ENCODE peak calls at places on chromosomes 1 and 21, in nine cellular contexts. M is NCI-H2029; C is activated CD4-positive, alpha-beta T cell treated with anti-CD3 and anti-CD28 coated beads, Interleukin-2, amount 50 U/mL, for 24 hours; W is D341Med; Y is NCI-H774; T is HT1080; K is type B pancreatic cell; R is Peyer's patch; F is activated naive CD8-positive, alpha-beta T cell treated with anti-CD3 and anti-CD28 coated beads, Interleukin-2, amount 50 U/mL, for 24 hours. H is an unnamed sample.

GRCh38 chr1:234862944-234863515 is 253.1 kb upstream of the IRF2BP2 start:
- DNase-seq in M (no peak), C (no peak), W (peak), Y (no peak), T (no peak), K (no peak), R (peak), F (no peak), H (no peak)

GRCh38 chr21:46112731-46113215 is 14.9 kb downstream of the COL6A2 start:
- DNase-seq in M (no peak), C (no peak), W (peak), Y (no peak), T (no peak), K (peak), R (peak), F (no peak), H (no peak)

GRCh38 chr1:31798433-31799195 is 17.2 kb downstream of the SPOCD1 start:
- DNase-seq in M (no peak), C (no peak), W (peak), Y (no peak), T (peak), K (peak), R (peak), F (peak), H (no peak)

GRCh38 chr1:36831171-36831810 is 203.0 kb downstream of the GRIK3 start:
- DNase-seq in M (peak), C (no peak), W (peak), Y (no peak), T (no peak), K (no peak), R (peak), F (no peak), H (no peak)

GRCh38 chr1:96360036-96360795 is 361.4 kb upstream of the PTBP2 start:
- DNase-seq in M (no peak), C (no peak), W (no peak), Y (no peak), T (no peak), K (no peak), R (no peak), F (no peak), H (no peak)

GRCh38 chr1:226401407-226402303 is 6.2 kb downstream of the PARP1 start:
- DNase-seq in M (no peak), C (no peak), W (peak), Y (no peak), T (no peak), K (no peak), R (no peak), F (no peak), H (no peak)

GRCh38 chr1:199687321-199687720 is 340.2 kb upstream of the NR5A2 start:
- DNase-seq in M (no peak), C (no peak), W (no peak), Y (no peak), T (peak), K (no peak), R (no peak), F (no peak), H (no peak)

GRCh38 chr1:145688924-145689323 is 18.2 kb downstream of the PDZK1 start:
- DNase-seq in M (no peak), C (no peak), W (no peak), Y (no peak), T (no peak), K (no peak), R (no peak), F (no peak), H (no peak)

GRCh38 chr21:18249542-18250152 is 5.0 kb downstream of the CHODL start:
- DNase-seq in M (no peak), C (no peak), W (no peak), Y (no peak), T (peak), K (no peak), R (no peak), F (no peak), H (no peak)

GRCh38 chr1:110508038-110508437 is 10.9 kb downstream of the KCNA10 start:
- DNase-seq in M (no peak), C (no peak), W (no peak), Y (no peak), T (peak), K (no peak), R (no peak), F (no peak), H (no peak)

GRCh38 chr1:231806623-231807470 is 180.3 kb downstream of the DISC1 start:
- DNase-seq in M (peak), C (peak), W (peak), Y (peak), T (peak), K (no peak), R (peak), F (peak), H (no peak)

GRCh38 chr1:193971595-193971994 is 785.2 kb upstream of the B3GALT2 start:
- DNase-seq in M (no peak), C (no peak), W (no peak), Y (no peak), T (peak), K (no peak), R (no peak), F (no peak), H (no peak)

GRCh38 chr1:24190970-24191570 is 4.0 kb upstream of the IFNLR1 start:
- DNase-seq in M (no peak), C (no peak), W (no peak), Y (no peak), T (no peak), K (no peak), R (no peak), F (no peak), H (no peak)

GRCh38 chr1:87463917-87464565 is 135.4 kb downstream of the LMO4 start:
- DNase-seq in M (peak), C (no peak), W (no peak), Y (no peak), T (no peak), K (no peak), R (no peak), F (no peak), H (no peak)

GRCh38 chr1:215489771-215490566 is 77.1 kb upstream of the KCTD3 start:
- DNase-seq in M (no peak), C (no peak), W (no peak), Y (no peak), T (no peak), K (no peak), R (no peak), F (no peak), H (no peak)

GRCh38 chr21:27076035-27076434 is 109.1 kb upstream of the ADAMTS5 start:
- DNase-seq in M (no peak), C (no peak), W (no peak), Y (no peak), T (no peak), K (no peak), R (no peak), F (no peak), H (no peak)

GRCh38 chr1:53691326-53691725 is 47.6 kb downstream of the GLIS1 start:
- DNase-seq in M (no peak), C (no peak), W (no peak), Y (no peak), T (no peak), K (no peak), R (no peak), F (no peak), H (no peak)

GRCh38 chr1:233627376-233627775 is 13.5 kb downstream of the KCNK1 start:
- DNase-seq in M (no peak), C (peak), W (no peak), Y (no peak), T (no peak), K (no peak), R (no peak), F (no peak), H (no peak)

GRCh38 chr1:164619006-164619784 is 60.2 kb downstream of the PBX1 start:
- DNase-seq in M (no peak), C (no peak), W (no peak), Y (no peak), T (no peak), K (no peak), R (no peak), F (no peak), H (no peak)

GRCh38 chr21:45415943-45416611 is 11.1 kb downstream of the COL18A1 start:
- DNase-seq in M (no peak), C (no peak), W (no peak), Y (no peak), T (no peak), K (no peak), R (no peak), F (no peak), H (no peak)

GRCh38 chr1:12095822-12096263 is 32.7 kb downstream of the TNFRSF8 start:
- DNase-seq in M (no peak), C (no peak), W (no peak), Y (no peak), T (peak), K (no peak), R (no peak), F (no peak), H (no peak)

GRCh38 chr1:11817192-11817591 is 11.2 kb downstream of the CLCN6 start:
- DNase-seq in M (no peak), C (no peak), W (no peak), Y (no peak), T (no peak), K (no peak), R (no peak), F (no peak), H (no peak)

GRCh38 chr1:42753070-42753469 is 13.0 kb upstream of the CLDN19 start:
- DNase-seq in M (no peak), C (no peak), W (no peak), Y (no peak), T (no peak), K (no peak), R (no peak), F (no peak), H (no peak)

GRCh38 chr1:172351347-172351746 is 69.1 kb upstream of the C1orf105 start:
- DNase-seq in M (no peak), C (no peak), W (no peak), Y (no peak), T (no peak), K (no peak), R (no peak), F (no peak), H (no peak)